ENCODE peak calls at places on chromosomes 13 and 19, in four cellular contexts. S is uterus, V is Caco-2, W is IMR-90. C is an unnamed sample.

GRCh38 chr13:75454497-75454896 is 27.5 kb downstream of the TBC1D4 start:
- DNase-seq in S (no peak), V (no peak), W (no peak), C (no peak)

GRCh38 chr13:101915755-101916107 is 463.3 kb downstream of the ITGBL1 start:
- DNase-seq in S (no peak), V (no peak), W (no peak), C (no peak)

GRCh38 chr13:66087149-66087780 is 1142.9 kb downstream of the PCDH9 start:
- DNase-seq in S (no peak), V (no peak), W (peak), C (peak)

GRCh38 chr13:106532111-106532929 is 3.1 kb downstream of the EFNB2 start:
- DNase-seq in S (no peak), V (no peak), W (peak), C (peak)

GRCh38 chr13:110341445-110342247 is 34.6 kb downstream of the COL4A2 start:
- DNase-seq in S (no peak), V (no peak), W (peak), C (peak)

GRCh38 chr19:38203197-38203596 is 20.8 kb downstream of the DPF1 start:
- DNase-seq in S (no peak), V (no peak), W (no peak), C (no peak)

GRCh38 chr19:48249502-48250014 is 6.2 kb downstream of the CARD8 start:
- DNase-seq in S (peak), V (no peak), W (no peak), C (no peak)

GRCh38 chr19:42048992-42049391 is 21.0 kb downstream of the GRIK5 start:
- DNase-seq in S (no peak), V (no peak), W (no peak), C (no peak)

GRCh38 chr13:75357576-75358295 is 124.2 kb downstream of the TBC1D4 start:
- DNase-seq in S (no peak), V (peak), W (peak), C (peak)

GRCh38 chr19:5805465-5806132 is 732 bp downstream of the NRTN start:
- DNase-seq in S (no peak), V (peak), W (peak), C (peak)

GRCh38 chr19:10625003-10625761 is at the start of gene SLC44A2:
- DNase-seq in S (peak), V (peak), W (peak), C (peak)

GRCh38 chr19:12782424-12783225 is 7.3 kb upstream of the HOOK2 start:
- DNase-seq in S (peak), V (peak), W (peak), C (peak)

GRCh38 chr13:35210234-35210633 is 266.3 kb downstream of the MAB21L1 start:
- DNase-seq in S (no peak), V (no peak), W (no peak), C (peak)

GRCh38 chr19:16066611-16067104 is 9.6 kb upstream of the TPM4 start:
- DNase-seq in S (peak), V (peak), W (peak), C (peak)
- H3K4me3 ChIP-seq in S (peak), V (no peak), W (no peak), C (no peak)

DNA sequence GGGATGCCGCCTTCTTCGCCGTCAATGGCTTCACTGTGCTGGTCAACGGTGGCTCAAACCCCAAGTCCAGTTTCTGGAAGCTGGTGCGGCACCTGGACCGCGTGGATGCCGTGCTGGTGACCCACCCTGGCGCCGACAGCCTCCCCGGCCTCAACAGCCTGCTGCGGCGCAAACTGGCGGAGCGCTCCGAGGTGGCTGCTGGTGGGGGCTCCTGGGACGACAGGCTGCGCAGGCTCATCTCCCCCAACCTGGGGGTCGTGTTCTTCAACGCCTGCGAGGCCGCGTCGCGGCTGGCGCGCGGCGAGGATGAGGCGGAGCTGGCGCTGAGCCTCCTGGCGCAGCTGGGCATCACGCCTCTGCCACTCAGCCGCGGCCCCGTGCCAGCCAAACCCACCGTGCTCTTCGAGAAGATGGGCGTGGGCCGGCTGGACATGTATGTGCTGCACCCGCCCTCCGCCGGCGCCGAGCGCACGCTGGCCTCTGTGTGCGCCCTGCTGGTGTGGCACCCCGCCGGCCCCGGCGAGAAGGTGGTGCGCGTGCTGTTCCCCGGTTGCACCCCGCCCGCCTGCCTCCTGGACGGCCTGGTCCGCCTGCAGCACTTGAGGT is 7.0 kb downstream of the MAP1S start:
- DNase-seq in S (no peak), V (no peak), W (no peak), C (no peak)
- TF ChIP-seq CTCF in S (no peak), V (no peak), W (no peak), C (no peak)

GRCh38 chr19:56476093-56476492 is 1.1 kb downstream of the ZNF667 start:
- DNase-seq in S (no peak), V (no peak), W (no peak), C (no peak)
- H3K4me3 ChIP-seq in S (no peak), V (no peak), W (peak), C (peak)

GRCh38 chr13:30567072-30567471 is 50.6 kb upstream of the USPL1 start:
- DNase-seq in S (no peak), V (no peak), W (no peak), C (no peak)

GRCh38 chr13:30569901-30570576 is 47.7 kb upstream of the USPL1 start:
- DNase-seq in S (peak), V (no peak), W (peak), C (peak)

GRCh38 chr13:30577381-30577780 is 40.3 kb upstream of the USPL1 start:
- DNase-seq in S (no peak), V (no peak), W (peak), C (peak)

GRCh38 chr13:30576528-30576927 is 41.2 kb upstream of the USPL1 start:
- DNase-seq in S (no peak), V (no peak), W (peak), C (peak)

DNA sequence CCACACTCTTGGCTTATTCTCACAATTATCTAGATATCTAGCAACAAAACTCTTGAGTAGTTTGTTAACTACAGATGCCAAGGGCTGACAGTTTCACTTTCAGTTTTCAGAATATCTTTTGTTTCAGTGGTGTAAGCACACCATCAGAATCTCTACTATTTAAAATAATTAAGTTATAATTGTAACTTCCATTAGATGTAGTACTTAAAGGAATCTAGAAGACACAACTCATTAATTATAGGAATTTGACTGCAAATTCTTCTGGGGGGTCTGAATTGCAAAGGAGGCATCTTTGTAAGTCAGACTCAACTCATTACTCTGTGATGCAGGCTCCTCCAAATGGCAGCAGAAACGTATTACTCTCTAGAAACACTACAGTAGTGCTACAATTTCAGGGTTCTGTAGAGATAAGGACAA is 44.9 kb upstream of the USPL1 start:
- DNase-seq in S (no peak), V (no peak), W (peak), C (peak)
- TF ChIP-seq CTCF in S (peak), V (no peak), W (peak), C (peak)

DNA sequence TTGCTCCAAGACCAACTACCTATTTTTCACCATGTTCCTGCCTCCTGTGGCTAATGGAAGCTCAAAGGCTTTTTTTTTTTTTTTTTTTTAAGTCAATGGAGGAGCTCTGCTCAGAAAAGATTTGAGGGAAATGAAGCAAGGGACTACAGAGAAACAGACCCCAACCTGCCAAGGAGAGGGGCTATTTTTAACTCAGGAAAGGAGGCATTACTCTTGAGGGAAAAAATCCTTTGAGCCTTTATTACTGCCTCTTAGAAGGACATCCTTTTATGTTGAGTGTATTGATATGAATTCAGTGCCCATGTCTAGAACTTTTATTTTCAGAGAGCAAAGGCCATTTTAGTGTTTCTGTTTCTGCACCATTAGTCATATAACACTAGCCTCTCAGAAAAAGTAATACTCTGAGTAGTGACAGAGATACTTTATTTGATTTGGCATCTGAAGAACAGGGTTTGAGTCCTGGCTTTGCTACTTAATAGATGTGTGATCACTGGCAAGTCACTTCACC is 68.1 kb upstream of the PCDH8 start:
- DNase-seq in S (no peak), V (no peak), W (no peak), C (no peak)
- H3K4me3 ChIP-seq in S (no peak), V (no peak), W (no peak), C (no peak)

GRCh38 chr19:7898967-7899366 is 4.7 kb upstream of the MAP2K7 start:
- DNase-seq in S (no peak), V (no peak), W (no peak), C (no peak)

GRCh38 chr19:7895565-7895964 is 7.3 kb downstream of the LRRC8E start:
- DNase-seq in S (no peak), V (no peak), W (no peak), C (no peak)

GRCh38 chr19:7894612-7895309 is 6.5 kb downstream of the LRRC8E start:
- DNase-seq in S (no peak), V (no peak), W (no peak), C (no peak)

GRCh38 chr19:7899751-7900352 is 3.8 kb upstream of the MAP2K7 start:
- DNase-seq in S (no peak), V (no peak), W (no peak), C (no peak)

GRCh38 chr19:7897289-7897688 is 6.4 kb upstream of the MAP2K7 start:
- DNase-seq in S (no peak), V (no peak), W (no peak), C (no peak)
- TF ChIP-seq CTCF in S (no peak), V (no peak), W (no peak), C (no peak)

GRCh38 chr19:44912854-44913253 is 1.6 kb upstream of the APOC1 start:
- DNase-seq in S (no peak), V (no peak), W (no peak), C (no peak)

GRCh38 chr19:44907613-44908012 is 2.0 kb downstream of the APOE start:
- DNase-seq in S (no peak), V (no peak), W (no peak), C (no peak)

GRCh38 chr19:44908074-44908835 is 2.7 kb downstream of the APOE start:
- DNase-seq in S (no peak), V (no peak), W (no peak), C (no peak)

GRCh38 chr19:44908836-44909201 is 3.2 kb downstream of the APOE start:
- DNase-seq in S (no peak), V (no peak), W (no peak), C (no peak)

DNA sequence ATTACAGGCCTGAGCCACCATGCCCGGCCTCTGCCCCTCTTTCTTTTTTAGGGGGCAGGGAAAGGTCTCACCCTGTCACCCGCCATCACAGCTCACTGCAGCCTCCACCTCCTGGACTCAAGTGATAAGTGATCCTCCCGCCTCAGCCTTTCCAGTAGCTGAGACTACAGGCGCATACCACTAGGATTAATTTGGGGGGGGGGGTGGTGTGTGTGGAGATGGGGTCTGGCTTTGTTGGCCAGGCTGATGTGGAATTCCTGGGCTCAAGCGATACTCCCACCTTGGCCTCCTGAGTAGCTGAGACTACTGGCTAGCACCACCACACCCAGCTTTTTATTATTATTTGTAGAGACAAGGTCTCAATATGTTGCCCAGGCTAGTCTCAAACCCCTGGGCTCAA is 4.2 kb downstream of the APOE start:
- DNase-seq in S (no peak), V (no peak), W (no peak), C (no peak)
- H3K4me3 ChIP-seq in S (no peak), V (no peak), W (no peak), C (no peak)

GRCh38 chr19:23461120-23461519 is 65.8 kb upstream of the ZNF91 start:
- DNase-seq in S (no peak), V (no peak), W (no peak), C (no peak)
- TF ChIP-seq CTCF in S (no peak), V (no peak), W (no peak), C (no peak)

GRCh38 chr13:30737511-30738342 is 2.4 kb downstream of the ALOX5AP start:
- DNase-seq in S (no peak), V (no peak), W (no peak), C (no peak)
- H3K4me3 ChIP-seq in S (no peak), V (no peak), W (no peak), C (no peak)

DNA sequence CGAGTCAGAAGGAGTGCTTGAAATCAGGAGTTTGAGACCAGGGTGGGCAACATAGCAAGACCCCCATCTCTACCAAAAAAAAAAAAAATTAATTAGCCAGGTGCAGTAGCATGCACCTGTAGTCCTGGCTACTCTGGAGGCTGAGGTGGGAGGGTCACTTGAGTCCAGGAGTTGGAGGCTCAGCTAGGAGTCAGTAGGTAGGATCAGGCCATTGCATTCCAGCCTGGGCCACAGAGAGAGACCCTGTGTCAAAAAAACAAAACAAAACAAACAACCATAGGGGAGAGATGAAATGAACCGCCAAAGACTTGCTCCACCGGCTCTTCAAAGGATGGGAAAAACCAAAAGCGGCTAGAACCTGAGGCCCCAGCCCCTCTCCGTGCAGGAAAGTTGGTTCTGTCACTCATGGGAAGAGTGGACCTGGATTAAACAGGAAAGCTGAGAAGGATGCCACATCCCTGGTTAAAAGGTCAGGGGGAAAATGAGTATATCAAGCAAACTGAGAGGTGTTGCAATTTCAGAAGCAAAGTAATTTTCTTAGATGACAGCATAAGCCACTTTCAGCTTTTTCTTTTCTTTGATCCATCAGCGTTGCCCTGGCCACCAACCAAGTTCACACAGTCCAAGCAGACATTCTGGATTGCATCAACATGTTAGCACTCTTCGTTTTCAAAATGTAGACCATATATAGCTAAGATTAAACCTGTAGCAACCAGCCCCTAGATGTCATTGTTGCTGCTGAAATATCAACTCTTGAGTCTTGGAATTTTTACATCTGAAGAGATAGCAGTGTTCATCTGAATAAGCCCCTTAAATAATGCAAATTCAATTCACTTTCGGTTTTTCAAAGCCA is 8.9 kb upstream of the ZNF507 start:
- DNase-seq in S (peak), V (no peak), W (peak), C (peak)
- TF ChIP-seq CTCF in S (no peak), V (no peak), W (peak), C (peak)